ENCODE peak calls at places on chromosomes 11 and 22, in five cellular contexts. N is trophoblast cell; J is A549; D is heart right ventricle; M is CD8-positive, alpha-beta memory T cell. A is an unnamed sample. For H3K9me3, the result is how much of the 10 kb centered on the place peaks cover.

GRCh38 chr11:68651208-68651984 is 32.9 kb upstream of the GAL start:
- DNase-seq in J (no peak), M (no peak), D (no peak), N (no peak), A (no peak)

GRCh38 chr11:1126935-1127663 is 30.7 kb upstream of the MUC5AC start:
- DNase-seq in N (no peak), J (no peak), M (no peak), D (no peak), A (no peak)

GRCh38 chr11:27087425-27087824 is 46.8 kb downstream of the BBOX1 start:
- DNase-seq in D (no peak), M (no peak), J (no peak), N (no peak), A (no peak)

GRCh38 chr22:43247546-43248260 is 60.8 kb upstream of the TTLL12 start:
- DNase-seq in J (no peak), D (no peak), N (no peak), M (no peak), A (no peak)

GRCh38 chr11:2275334-2276279 is 5.2 kb upstream of the ASCL2 start:
- DNase-seq in J (no peak), N (no peak), M (no peak), D (no peak), A (no peak)

GRCh38 chr11:18312663-18313420 is 9.1 kb downstream of the HPS5 start:
- DNase-seq in M (no peak), N (peak), J (no peak), D (no peak), A (no peak)

GRCh38 chr11:18578975-18579598 is 9.4 kb downstream of the UEVLD start:
- DNase-seq in J (peak), M (no peak), N (peak), D (no peak), A (no peak)

GRCh38 chr11:45650166-45651095 is 15.0 kb downstream of the CHST1 start:
- DNase-seq in N (no peak), D (no peak), J (no peak), M (no peak), A (no peak)

GRCh38 chr11:6323291-6323905 is 3.1 kb upstream of the CAVIN3 start:
- DNase-seq in N (no peak), D (no peak), M (no peak), J (no peak), A (no peak)

GRCh38 chr22:39135092-39135896 is 17.2 kb downstream of the CBX7 start:
- DNase-seq in J (peak), N (peak), D (peak), M (no peak), A (no peak)

GRCh38 chr22:37276771-37277170 is 5.5 kb upstream of the CYTH4 start:
- DNase-seq in D (no peak), N (no peak), M (no peak), J (no peak), A (no peak)

GRCh38 chr11:70575396-70576060 is 177.2 kb downstream of the CTTN start:
- DNase-seq in M (no peak), D (no peak), J (no peak), N (no peak), A (no peak)

GRCh38 chr11:60803273-60803936 is 18.3 kb downstream of the MS4A10 start:
- DNase-seq in M (no peak), N (no peak), D (no peak), J (no peak), A (no peak)

GRCh38 chr22:19596680-19597398 is 72.6 kb upstream of the CLDN5 start:
- DNase-seq in D (no peak), M (no peak), J (no peak), N (peak), A (no peak)

GRCh38 chr22:19103881-19104821 is 18.1 kb downstream of the DGCR2 start:
- DNase-seq in J (no peak), M (no peak), D (no peak), N (no peak), A (no peak)

GRCh38 chr11:69213315-69213714 is 57.6 kb downstream of the SMIM38 start:
- DNase-seq in M (no peak), J (no peak), D (no peak), N (no peak), A (no peak)

GRCh38 chr22:29765905-29766631 is 739 bp downstream of the ZMAT5 start:
- DNase-seq in J (no peak), N (no peak), D (no peak), M (no peak), A (no peak)

GRCh38 chr11:75873417-75874148 is 58.6 kb downstream of the UVRAG start:
- DNase-seq in D (no peak), J (no peak), M (no peak), N (no peak), A (no peak)

GRCh38 chr11:66543263-66544107 is 2.4 kb downstream of the ZDHHC24 start:
- DNase-seq in J (no peak), D (peak), M (peak), N (no peak), A (peak)

GRCh38 chr11:266676-267439 is 11.3 kb upstream of the NLRP6 start:
- DNase-seq in D (no peak), M (peak), N (peak), J (peak), A (no peak)

GRCh38 chr22:36910461-36910860 is 3.0 kb upstream of the CSF2RB start:
- DNase-seq in J (no peak), D (no peak), M (no peak), N (no peak), A (no peak)

GRCh38 chr11:76206327-76207081 is at the start of gene WNT11:
- DNase-seq in J (peak), D (peak), N (peak), M (peak), A (peak)

GRCh38 chr11:65891180-65892136 is 985 bp downstream of the CCDC85B start:
- DNase-seq in N (no peak), J (peak), D (peak), M (peak), A (no peak)

GRCh38 chr22:43237280-43237679 is 50.3 kb upstream of the TTLL12 start:
- DNase-seq in N (no peak), M (no peak), D (no peak), J (no peak), A (no peak)

GRCh38 chr22:30946354-30946753 is 22.2 kb downstream of the MORC2 start:
- DNase-seq in M (no peak), J (no peak), N (no peak), D (no peak), A (no peak)

DNA sequence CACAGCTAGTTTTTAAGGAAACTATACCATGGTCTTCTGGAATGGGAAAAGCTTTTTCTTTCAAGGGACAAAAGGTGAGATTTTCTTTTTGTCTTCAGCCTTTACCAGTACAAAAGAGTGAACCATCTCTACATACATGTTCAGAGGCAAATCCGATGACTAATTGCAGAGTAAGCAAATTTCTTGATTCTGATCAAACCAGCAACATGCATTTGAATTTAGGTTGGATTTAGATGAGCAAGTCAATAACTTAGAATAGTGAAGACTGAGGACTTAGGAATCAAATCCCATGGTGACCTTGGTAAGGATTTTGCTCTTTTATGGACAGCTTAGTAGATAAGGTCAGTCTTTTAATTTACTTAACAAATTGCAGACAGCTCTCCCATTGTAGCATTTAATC is 65.9 kb upstream of the BLID start:
- DNase-seq in J (no peak), D (no peak), M (no peak), N (no peak), A (no peak)
- H3K9me3 ChIP-seq in J (under half), D (under half), M (under half), N (under half), A (under half)

GRCh38 chr22:49210606-49211005 is 617.1 kb downstream of the BRD1 start:
- DNase-seq in M (no peak), J (no peak), N (no peak), D (no peak), A (peak)

GRCh38 chr22:49212002-49212401 is 615.7 kb downstream of the BRD1 start:
- DNase-seq in J (no peak), M (no peak), N (no peak), D (no peak), A (peak)

GRCh38 chr22:49211176-49211575 is 616.5 kb downstream of the BRD1 start:
- DNase-seq in D (no peak), M (no peak), J (no peak), N (no peak), A (no peak)

GRCh38 chr22:49213731-49214352 is 613.8 kb downstream of the BRD1 start:
- DNase-seq in M (no peak), J (no peak), D (no peak), N (no peak), A (peak)

GRCh38 chr22:49212466-49212865 is 615.2 kb downstream of the BRD1 start:
- DNase-seq in N (no peak), M (no peak), D (no peak), J (no peak), A (peak)
- H3K9me3 ChIP-seq in N (under half), M (under half), D (under half), J (under half), A (under half)

GRCh38 chr11:134669796-134670195 is 257.8 kb upstream of the B3GAT1 start:
- DNase-seq in J (no peak), N (no peak), M (no peak), D (no peak), A (no peak)
- H3K9me3 ChIP-seq in J (under half), N (under half), M (under half), D (under half), A (under half)

GRCh38 chr11:49952091-49952490 is at the start of gene OR4C13:
- DNase-seq in M (no peak), D (no peak), N (no peak), J (no peak), A (no peak)
- H3K9me3 ChIP-seq in M (under half), D (under half), N (under half), J (under half), A (under half)

DNA sequence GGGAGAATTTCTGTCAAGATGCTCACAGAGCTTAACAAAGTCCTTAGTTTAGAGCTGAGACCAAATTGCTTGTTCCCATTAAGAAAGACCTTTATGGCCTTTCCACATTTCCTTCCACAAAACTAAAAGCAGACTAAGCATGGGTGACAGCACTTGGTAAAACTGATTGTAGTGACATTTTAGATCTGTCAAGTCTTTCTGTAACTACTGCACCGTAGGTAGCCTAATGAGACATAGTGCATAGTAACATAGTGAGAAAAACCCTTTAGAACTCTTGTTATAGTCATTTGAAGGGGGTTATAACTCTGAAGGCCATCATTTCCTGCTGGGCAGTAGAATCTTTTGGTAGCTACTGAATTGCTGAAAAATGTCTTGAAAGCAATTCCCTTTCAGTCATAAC is 990.9 kb upstream of the CNTN5 start:
- DNase-seq in J (no peak), N (no peak), D (no peak), M (no peak), A (no peak)
- H3K9me3 ChIP-seq in J (under half), N (under half), D (under half), M (under half), A (under half)

DNA sequence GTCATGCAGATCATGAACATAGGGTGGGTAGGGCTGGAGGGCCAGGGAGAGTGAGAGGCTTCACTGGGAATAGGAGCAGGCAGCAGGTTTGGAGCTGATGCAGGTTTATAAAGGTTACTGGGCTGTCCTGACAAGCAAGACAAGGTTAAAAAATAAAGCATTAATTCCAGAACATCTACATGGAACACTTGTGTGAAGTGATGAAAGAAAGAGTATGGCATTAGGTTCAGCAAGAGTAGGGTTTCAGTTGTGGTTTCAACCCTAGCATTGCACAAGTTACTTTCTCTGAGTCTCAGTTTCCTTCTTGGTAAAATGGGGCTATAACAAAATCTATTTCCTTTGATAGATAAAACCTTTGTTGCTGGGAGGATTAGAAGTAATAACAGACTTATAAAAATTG is 114.6 kb upstream of the SESN3 start:
- DNase-seq in J (no peak), D (no peak), M (no peak), N (no peak), A (no peak)
- H3K9me3 ChIP-seq in J (under half), D (under half), M (under half), N (under half), A (under half)

A was measured in T-helper 17 cell.